ENCODE peak calls at places on chromosomes 13 and 19, in five cellular contexts. K is psoas muscle, D is uterus, Q is sigmoid colon, S is heart left ventricle. G is an unnamed sample.

GRCh38 chr13:96617528-96617927 is 376.7 kb downstream of the OXGR1 start:
- DNase-seq in K (no peak), Q (no peak), D (no peak), S (no peak), G (no peak)

GRCh38 chr13:65260938-65261880 is 1968.9 kb downstream of the PCDH9 start:
- DNase-seq in Q (no peak), S (no peak), D (no peak), K (no peak), G (no peak)

GRCh38 chr13:97549201-97549600 is 115.2 kb downstream of the RAP2A start:
- DNase-seq in K (no peak), S (no peak), D (no peak), Q (no peak), G (no peak)

GRCh38 chr13:43383488-43384165 is 360.2 kb downstream of the DNAJC15 start:
- DNase-seq in S (no peak), Q (no peak), K (no peak), D (no peak), G (no peak)

GRCh38 chr13:84630486-84630885 is 748.2 kb upstream of the SLITRK1 start:
- DNase-seq in S (no peak), D (no peak), K (no peak), Q (no peak), G (no peak)

GRCh38 chr19:17753976-17754375 is 2.7 kb downstream of the FCHO1 start:
- DNase-seq in S (no peak), D (no peak), Q (no peak), K (no peak), G (no peak)

GRCh38 chr13:114067886-114068722 is 64.3 kb downstream of the RASA3 start:
- DNase-seq in D (no peak), Q (peak; percentile 61), S (no peak), K (peak; percentile 46), G (no peak)

GRCh38 chr19:16920816-16921529 is 32.2 kb downstream of the F2RL3 start:
- DNase-seq in K (peak; percentile 36), D (no peak), Q (no peak), S (no peak), G (peak; percentile 42)

GRCh38 chr19:13100871-13101589 is 1.6 kb downstream of the LYL1 start:
- DNase-seq in S (no peak), Q (no peak), D (no peak), K (no peak), G (no peak)

GRCh38 chr19:10861118-10861651 is 10.2 kb upstream of the CARM1 start:
- DNase-seq in D (no peak), Q (no peak), K (no peak), S (no peak), G (peak; percentile 31)

GRCh38 chr13:86653009-86653408 is 853.8 kb upstream of the SLITRK6 start:
- DNase-seq in D (no peak), K (no peak), S (no peak), Q (no peak), G (no peak)

GRCh38 chr13:65292488-65292901 is 1937.6 kb downstream of the PCDH9 start:
- DNase-seq in Q (no peak), S (no peak), K (no peak), D (no peak), G (no peak)

GRCh38 chr13:41313659-41314197 is 2.7 kb downstream of the NAA16 start:
- DNase-seq in Q (no peak), S (no peak), K (no peak), D (no peak), G (no peak)

GRCh38 chr19:2575734-2576481 is 100.0 kb downstream of the GADD45B start:
- DNase-seq in D (peak; percentile 80), Q (peak; percentile 95), S (peak; percentile 69), K (peak; percentile 94), G (no peak)

GRCh38 chr13:76389321-76389720 is 496.9 kb downstream of the KCTD12 start:
- DNase-seq in Q (no peak), D (no peak), S (no peak), K (no peak), G (no peak)

GRCh38 chr19:6613711-6614110 is 22.8 kb upstream of the CD70 start:
- DNase-seq in K (no peak), D (no peak), S (no peak), Q (no peak), G (no peak)

GRCh38 chr13:47484564-47484963 is 516.5 kb downstream of the SUCLA2 start:
- DNase-seq in D (no peak), Q (no peak), K (no peak), S (no peak), G (no peak)

GRCh38 chr19:1624458-1624857 is 19.2 kb upstream of the UQCR11 start:
- DNase-seq in S (peak; percentile 30), Q (peak; percentile 78), K (peak; percentile 69), D (no peak), G (peak; percentile 43)

GRCh38 chr13:60590775-60591174 is 193.8 kb downstream of the TDRD3 start:
- DNase-seq in D (no peak), S (no peak), Q (no peak), K (no peak), G (no peak)

GRCh38 chr13:29457299-29457698 is 138.2 kb downstream of the SLC7A1 start:
- DNase-seq in K (no peak), D (no peak), Q (no peak), S (no peak), G (peak; percentile 32)

GRCh38 chr19:47540748-47541147 is 25.9 kb upstream of the NAPA start:
- DNase-seq in Q (no peak), S (no peak), K (no peak), D (no peak), G (no peak)

GRCh38 chr13:75136151-75136550 is 345.8 kb downstream of the TBC1D4 start:
- DNase-seq in K (no peak), D (no peak), Q (no peak), S (no peak), G (no peak)

GRCh38 chr13:95098916-95099315 is 202.3 kb downstream of the ABCC4 start:
- DNase-seq in Q (no peak), K (no peak), S (no peak), D (no peak), G (no peak)

GRCh38 chr19:3115916-3116602 is 19.8 kb upstream of the GNA15 start:
- DNase-seq in K (peak; percentile 45), Q (no peak), S (no peak), D (no peak), G (no peak)

GRCh38 chr19:44627631-44628030 is 14.3 kb downstream of the IGSF23 start:
- DNase-seq in D (no peak), Q (no peak), S (no peak), K (no peak), G (no peak)

GRCh38 chr19:39830406-39830805 is 3.6 kb downstream of the DYRK1B start:
- DNase-seq in K (no peak), Q (no peak), S (no peak), D (no peak), G (no peak)

GRCh38 chr13:112904436-112904960 is 64.5 kb upstream of the MCF2L start:
- DNase-seq in S (no peak), K (no peak), Q (no peak), D (no peak), G (no peak)

GRCh38 chr19:7119582-7119981 is 50.1 kb downstream of the ZNF557 start:
- DNase-seq in K (no peak), Q (peak; percentile 10), D (no peak), S (no peak), G (no peak)

GRCh38 chr13:102273111-102273510 is 128.7 kb downstream of the FGF14 start:
- DNase-seq in Q (no peak), S (no peak), K (no peak), D (no peak), G (no peak)

GRCh38 chr13:35888327-35888940 is 242.7 kb downstream of the DCLK1 start:
- DNase-seq in Q (no peak), K (no peak), D (no peak), S (no peak), G (no peak)

DNA sequence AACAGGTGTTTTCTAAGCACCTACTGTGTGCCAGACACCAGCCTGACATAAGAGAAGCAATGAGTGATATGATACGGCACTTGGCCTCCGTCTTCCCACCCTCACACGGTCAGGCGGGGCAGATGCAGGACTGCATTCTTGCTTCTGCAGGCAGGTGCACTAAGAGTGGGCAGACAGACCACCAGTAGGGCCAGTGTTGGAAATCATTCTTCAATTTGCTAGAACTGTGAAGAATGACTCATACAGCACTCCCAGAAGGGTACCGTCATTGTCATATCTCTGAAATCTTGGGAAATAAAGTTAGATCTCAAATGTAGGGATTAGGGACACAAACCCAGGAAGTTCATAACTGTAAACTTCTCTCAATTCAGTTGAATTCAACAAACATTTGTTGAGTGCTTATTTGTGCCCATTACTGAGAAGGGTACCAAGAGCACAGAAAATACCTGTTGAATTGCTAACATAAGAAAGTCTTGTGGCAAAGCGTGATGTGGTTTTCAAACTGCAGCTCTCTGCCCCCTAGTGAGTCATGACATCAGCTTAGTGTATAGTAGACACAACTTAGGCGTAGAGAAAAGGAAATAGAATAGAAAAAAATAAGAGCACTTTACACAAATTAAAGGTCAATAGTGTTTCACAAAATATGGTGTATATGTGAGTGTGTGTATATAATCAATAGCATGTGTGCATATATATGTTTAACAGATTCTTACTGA is 76.1 kb downstream of the TEX26 start:
- DNase-seq in D (no peak), Q (no peak), S (no peak), K (no peak), G (no peak)
- H3K27me3 ChIP-seq in D (no peaks in the 10 kb centered on the region), Q (no peaks in the 10 kb centered on the region), S (peaks cover 34% of the 10 kb centered on the region), K (peaks cover 19% of the 10 kb centered on the region), G (no peaks in the 10 kb centered on the region)

GRCh38 chr19:35295792-35296462 is 4.0 kb downstream of the MAG start:
- DNase-seq in S (no peak), D (no peak), Q (no peak), K (no peak), G (no peak)
- H3K27me3 ChIP-seq in S (peaks cover 9% of the 10 kb centered on the region), D (no peaks in the 10 kb centered on the region), Q (peaks cover 8% of the 10 kb centered on the region), K (peaks cover 29% of the 10 kb centered on the region), G (no peaks in the 10 kb centered on the region)

DNA sequence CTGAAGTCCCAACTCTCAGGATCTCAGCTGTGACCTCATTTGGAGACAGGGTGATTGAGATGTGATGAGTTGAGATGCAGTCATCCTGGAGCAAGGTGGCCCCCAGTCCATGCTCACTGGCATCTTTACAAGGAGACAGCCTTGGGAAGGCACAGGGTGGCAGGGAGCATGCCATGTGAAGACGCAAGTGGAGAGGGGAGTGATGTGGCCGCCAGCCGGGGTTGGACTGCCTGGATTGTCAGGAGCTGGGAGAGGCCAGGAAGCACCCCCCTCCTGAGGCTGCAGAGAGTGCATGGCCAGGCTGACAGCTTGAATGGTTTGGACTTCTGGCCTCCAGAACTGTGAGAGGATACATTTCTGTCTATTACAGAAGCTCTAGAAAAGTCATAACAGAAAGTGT is 194.4 kb downstream of the UQCRFS1 start:
- DNase-seq in K (no peak), Q (no peak), D (no peak), S (no peak), G (no peak)
- H3K27me3 ChIP-seq in K (peaks cover 29% of the 10 kb centered on the region), Q (no peaks in the 10 kb centered on the region), D (no peaks in the 10 kb centered on the region), S (peaks cover 13% of the 10 kb centered on the region), G (no peaks in the 10 kb centered on the region)

DNA sequence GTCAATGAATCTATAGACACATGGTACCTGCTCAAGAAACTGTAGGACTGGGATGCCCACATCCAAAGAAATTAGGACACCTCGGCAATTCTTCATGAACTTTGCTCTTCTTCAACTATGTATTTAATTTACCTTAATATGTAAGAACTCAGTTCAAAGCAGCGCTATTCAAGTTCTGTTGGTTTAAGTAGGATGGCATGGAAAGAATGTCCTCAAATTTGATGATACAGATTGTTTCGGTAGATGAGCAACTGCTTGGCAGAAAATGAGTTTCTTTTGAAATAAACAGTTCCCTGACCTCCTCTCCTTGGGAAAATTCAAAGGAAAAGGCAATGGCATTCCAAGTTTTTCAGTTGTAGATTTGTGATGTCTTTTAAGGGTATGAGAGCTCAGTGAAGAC is 36.7 kb downstream of the FGF9 start:
- DNase-seq in S (no peak), Q (no peak), D (no peak), K (no peak), G (no peak)
- H3K27me3 ChIP-seq in S (no peaks in the 10 kb centered on the region), Q (no peaks in the 10 kb centered on the region), D (no peaks in the 10 kb centered on the region), K (no peaks in the 10 kb centered on the region), G (no peaks in the 10 kb centered on the region)